ENCODE peak calls at places on chromosomes 4 and X, in four cellular contexts. J is GM12878, W is GM12891, Z is K562. H is an unnamed sample.

GRCh38 chr4:17309567-17310268 is 202.2 kb downstream of the QDPR start:
- DNase-seq in J (no peak), W (no peak), Z (no peak), H (no peak)

GRCh38 chr4:134906404-134907023 is 704.9 kb upstream of the PABPC4L start:
- DNase-seq in Z (no peak), W (no peak), J (no peak), H (no peak)

GRCh38 chrX:7316280-7316679 is 168.3 kb upstream of the PUDP start:
- DNase-seq in J (no peak), Z (no peak), W (no peak), H (no peak)

GRCh38 chr4:94491322-94491721 is 39.6 kb downstream of the PDLIM5 start:
- DNase-seq in J (no peak), W (no peak), Z (no peak), H (no peak)

GRCh38 chrX:13091111-13091765 is 46.8 kb upstream of the FAM9C start:
- DNase-seq in J (peak), Z (no peak), W (no peak), H (peak)

GRCh38 chr4:40323866-40324265 is 11.3 kb upstream of the CHRNA9 start:
- DNase-seq in W (no peak), Z (peak), J (no peak), H (no peak)

GRCh38 chr4:155805016-155805415 is 46.2 kb downstream of the GUCY1B1 start:
- DNase-seq in W (no peak), Z (no peak), J (no peak), H (no peak)

GRCh38 chrX:84339507-84340364 is 151.7 kb upstream of the RPS6KA6 start:
- DNase-seq in J (no peak), W (no peak), Z (peak), H (no peak)

GRCh38 chr4:36511785-36512184 is 230.4 kb downstream of the DTHD1 start:
- DNase-seq in J (no peak), W (no peak), Z (no peak), H (no peak)

GRCh38 chrX:12814434-12814833 is 23.2 kb downstream of the PRPS2 start:
- DNase-seq in J (peak), W (no peak), Z (peak), H (no peak)

GRCh38 chr4:22686156-22686555 is 6.6 kb upstream of the GBA3 start:
- DNase-seq in J (no peak), Z (no peak), W (no peak), H (no peak)

GRCh38 chrX:85851418-85851817 is 195.9 kb downstream of the CHM start:
- DNase-seq in J (no peak), Z (peak), W (no peak), H (no peak)

GRCh38 chr4:107559653-107560052 is 160.4 kb downstream of the PAPSS1 start:
- DNase-seq in Z (no peak), J (no peak), W (no peak), H (no peak)

GRCh38 chr4:147518846-147519767 is 38.2 kb downstream of the EDNRA start:
- DNase-seq in Z (peak), J (peak), W (peak), H (peak)

GRCh38 chrX:12421918-12422317 is 283.6 kb downstream of the FRMPD4 start:
- DNase-seq in J (no peak), Z (no peak), W (no peak), H (no peak)

GRCh38 chr4:159308571-159309340 is 205.9 kb downstream of the RAPGEF2 start:
- DNase-seq in Z (no peak), J (no peak), W (no peak), H (no peak)

GRCh38 chr4:87399148-87399547 is 8.2 kb upstream of the HSD17B11 start:
- DNase-seq in J (no peak), Z (no peak), W (no peak), H (no peak)

GRCh38 chr4:1753256-1753655 is 31.9 kb downstream of the TACC3 start:
- DNase-seq in J (no peak), Z (no peak), W (no peak), H (no peak)

GRCh38 chrX:65697915-65698796 is 30.7 kb downstream of the MSN start:
- DNase-seq in J (peak), Z (peak), W (no peak), H (peak)

DNA sequence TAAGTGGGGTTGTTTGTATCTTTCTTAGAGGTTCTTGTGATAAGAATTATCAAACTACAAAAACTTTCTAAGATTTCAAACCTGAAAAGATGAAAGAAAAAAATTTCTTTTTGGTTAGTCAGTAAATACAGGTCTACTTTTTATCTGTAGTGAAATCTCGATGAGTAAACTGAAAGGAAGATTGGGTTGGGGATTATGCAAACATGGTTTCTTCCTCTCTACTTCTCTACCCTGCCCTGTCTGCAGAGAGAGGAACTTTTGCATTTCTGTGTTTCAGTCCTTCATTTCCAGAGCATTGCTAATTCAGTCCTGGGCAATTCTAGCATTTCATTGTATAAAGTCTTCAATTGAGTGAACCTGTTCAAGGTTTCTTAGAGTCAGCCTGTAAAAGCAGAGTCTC is 51.6 kb upstream of the IL2 start:
- DNase-seq in W (no peak), Z (no peak), J (no peak), H (peak)
- TF ChIP-seq SPI1 in W (no peak), Z (no peak), J (no peak), H (peak)

GRCh38 chr4:85474818-85475630 is at the start of gene ARHGAP24:
- DNase-seq in Z (peak), J (peak), W (peak), H (peak)
- TF ChIP-seq POLR2AphosphoS5 in Z (no peak), J (no peak), W (no peak), H (peak)

GRCh38 chrX:107712231-107713204 is 63.1 kb downstream of the TSC22D3 start:
- DNase-seq in Z (no peak), J (no peak), W (no peak), H (no peak)
- TF ChIP-seq SPI1 in Z (no peak), J (no peak), W (no peak), H (no peak)

DNA sequence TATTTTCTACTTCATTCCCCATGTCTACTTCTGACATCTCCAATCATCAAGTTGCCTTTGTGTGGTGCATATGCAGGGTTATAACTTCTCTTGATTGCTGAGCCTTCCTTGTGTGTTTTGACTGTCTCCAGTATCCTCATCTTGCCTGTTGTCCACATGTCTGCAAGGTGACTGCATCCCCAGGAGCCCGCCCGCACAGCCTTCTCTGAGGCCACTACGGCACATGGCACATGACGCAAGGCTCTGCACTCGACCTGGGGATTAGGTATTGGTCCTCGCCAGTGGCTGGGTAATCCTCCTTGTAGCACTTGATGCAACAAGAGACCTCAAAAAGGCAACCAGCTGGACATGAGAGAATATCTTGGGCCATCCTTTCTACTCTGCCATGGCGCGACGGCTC is 122.6 kb downstream of the SORBS2 start:
- DNase-seq in J (no peak), W (no peak), Z (no peak), H (no peak)
- TF ChIP-seq POLR2AphosphoS5 in J (no peak), W (no peak), Z (no peak), H (no peak)

GRCh38 chr4:184380707-184381106 is 93.6 kb downstream of the IRF2 start:
- DNase-seq in W (no peak), Z (no peak), J (no peak), H (no peak)
- TF ChIP-seq SPI1 in W (no peak), Z (no peak), J (no peak), H (no peak)

DNA sequence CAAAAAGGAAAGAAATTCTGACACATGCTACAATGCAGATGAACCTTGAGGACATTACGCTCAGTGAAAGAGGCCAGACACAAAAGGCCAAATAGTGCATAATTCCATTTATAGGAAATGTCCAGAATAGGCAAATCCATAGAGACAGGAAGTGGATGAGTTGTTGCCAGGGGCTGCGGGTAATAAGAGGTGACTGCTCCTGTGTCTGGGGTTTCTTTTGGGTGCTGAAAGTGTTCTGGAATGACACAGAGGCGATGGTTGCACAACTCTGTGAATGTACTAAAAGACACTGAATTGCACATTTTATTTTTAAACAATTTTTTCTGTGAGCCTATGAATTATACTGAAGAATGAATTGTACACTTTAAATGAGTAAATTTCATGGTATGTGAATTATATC is 23.3 kb upstream of the IRAK1 start:
- DNase-seq in Z (no peak), J (no peak), W (no peak), H (peak)
- TF ChIP-seq POLR2AphosphoS5 in Z (no peak), J (no peak), W (no peak), H (no peak)

DNA sequence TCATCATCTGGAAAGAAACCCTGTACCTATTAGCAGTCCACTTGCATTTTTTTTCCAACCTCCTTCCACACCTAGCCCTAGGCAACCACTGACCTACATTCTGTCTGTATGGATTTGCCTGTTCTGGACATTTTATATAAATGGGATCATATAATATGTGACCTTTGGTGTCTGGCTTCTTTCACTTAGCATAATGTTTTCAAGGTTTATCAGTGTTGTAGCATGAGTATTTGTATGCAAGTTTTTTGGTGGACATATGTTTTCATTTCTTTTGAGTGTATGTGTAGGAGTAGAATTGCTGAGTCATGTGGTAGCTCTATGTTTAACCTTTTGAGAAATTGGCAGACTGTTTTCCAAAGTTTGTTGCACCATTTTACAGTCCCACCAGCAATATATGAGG is 198.6 kb downstream of the CEP135 start:
- DNase-seq in J (no peak), W (no peak), Z (no peak), H (no peak)
- TF ChIP-seq SPI1 in J (no peak), W (no peak), Z (no peak), H (no peak)

GRCh38 chrX:123764967-123765871 is 32.4 kb upstream of the THOC2 start:
- DNase-seq in W (peak), J (no peak), Z (peak), H (peak)
- TF ChIP-seq POLR2AphosphoS5 in W (peak), J (no peak), Z (peak), H (peak)

GRCh38 chr4:55255171-55255570 is 90.9 kb upstream of the SRD5A3 start:
- DNase-seq in Z (no peak), W (no peak), J (no peak), H (no peak)
- TF ChIP-seq SPI1 in Z (no peak), W (no peak), J (no peak), H (no peak)

H was measured in HL-60.